ENCODE peak calls at places on chromosomes 3 and 15, in nine cellular contexts. One of them, this sample, is unnamed.

GRCh38 chr15:51878446-51879386 is 49.3 kb downstream of the TMOD3 start:
- DNase-seq in CD8-positive, alpha-beta T cell: no peak
- DNase-seq in upper lobe of right lung: no peak
- DNase-seq in DND-41: no peak
- DNase-seq in lower lobe of right lung: no peak
- DNase-seq in kidney epithelial cell: no peak
- DNase-seq in fibroblast of lung: peak; percentile 67
- DNase-seq in transverse colon: no peak
- DNase-seq in Caco-2: no peak
- DNase-seq in this sample: peak; percentile 42

GRCh38 chr15:39128746-39129145 is 452.1 kb upstream of the THBS1 start:
- DNase-seq in CD8-positive, alpha-beta T cell: no peak
- DNase-seq in DND-41: no peak
- DNase-seq in kidney epithelial cell: no peak
- DNase-seq in Caco-2: no peak
- DNase-seq in lower lobe of right lung: no peak
- DNase-seq in fibroblast of lung: peak; percentile 38
- DNase-seq in transverse colon: no peak
- DNase-seq in upper lobe of right lung: no peak
- DNase-seq in this sample: no peak

GRCh38 chr3:65020233-65020632 is 332.4 kb upstream of the ADAMTS9 start:
- DNase-seq in CD8-positive, alpha-beta T cell: no peak
- DNase-seq in fibroblast of lung: peak; percentile 12
- DNase-seq in transverse colon: no peak
- DNase-seq in kidney epithelial cell: no peak
- DNase-seq in DND-41: no peak
- DNase-seq in Caco-2: no peak
- DNase-seq in lower lobe of right lung: no peak
- DNase-seq in upper lobe of right lung: no peak
- DNase-seq in this sample: no peak

GRCh38 chr3:37770938-37771918 is 90.5 kb upstream of the CTDSPL start:
- DNase-seq in upper lobe of right lung: no peak
- DNase-seq in Caco-2: no peak
- DNase-seq in kidney epithelial cell: no peak
- DNase-seq in lower lobe of right lung: no peak
- DNase-seq in transverse colon: no peak
- DNase-seq in DND-41: no peak
- DNase-seq in CD8-positive, alpha-beta T cell: no peak
- DNase-seq in fibroblast of lung: peak; percentile 54
- DNase-seq in this sample: no peak

GRCh38 chr15:40150163-40150925 is 10.5 kb upstream of the BUB1B start:
- DNase-seq in upper lobe of right lung: no peak
- DNase-seq in DND-41: no peak
- DNase-seq in transverse colon: peak; percentile 15
- DNase-seq in fibroblast of lung: peak; percentile 64
- DNase-seq in kidney epithelial cell: peak; percentile 63
- DNase-seq in CD8-positive, alpha-beta T cell: no peak
- DNase-seq in lower lobe of right lung: no peak
- DNase-seq in Caco-2: no peak
- DNase-seq in this sample: peak; percentile 71

GRCh38 chr3:137990427-137990826 is 19.5 kb upstream of the CLDN18 start:
- DNase-seq in upper lobe of right lung: no peak
- DNase-seq in Caco-2: no peak
- DNase-seq in kidney epithelial cell: no peak
- DNase-seq in CD8-positive, alpha-beta T cell: no peak
- DNase-seq in lower lobe of right lung: no peak
- DNase-seq in transverse colon: no peak
- DNase-seq in DND-41: no peak
- DNase-seq in fibroblast of lung: no peak
- DNase-seq in this sample: no peak

GRCh38 chr15:65372787-65373067 is 5.1 kb downstream of the IGDCC3 start:
- DNase-seq in upper lobe of right lung: no peak
- DNase-seq in fibroblast of lung: no peak
- DNase-seq in Caco-2: no peak
- DNase-seq in CD8-positive, alpha-beta T cell: no peak
- DNase-seq in lower lobe of right lung: no peak
- DNase-seq in transverse colon: no peak
- DNase-seq in DND-41: no peak
- DNase-seq in kidney epithelial cell: no peak
- DNase-seq in this sample: peak; percentile 79

GRCh38 chr3:177056927-177057326 is 140.4 kb downstream of the TBL1XR1 start:
- DNase-seq in transverse colon: no peak
- DNase-seq in DND-41: no peak
- DNase-seq in upper lobe of right lung: no peak
- DNase-seq in fibroblast of lung: no peak
- DNase-seq in Caco-2: no peak
- DNase-seq in CD8-positive, alpha-beta T cell: no peak
- DNase-seq in kidney epithelial cell: no peak
- DNase-seq in lower lobe of right lung: no peak
- DNase-seq in this sample: no peak

GRCh38 chr15:62360286-62360685 is 195.2 kb upstream of the C2CD4B start:
- DNase-seq in DND-41: no peak
- DNase-seq in upper lobe of right lung: no peak
- DNase-seq in CD8-positive, alpha-beta T cell: no peak
- DNase-seq in Caco-2: no peak
- DNase-seq in transverse colon: no peak
- DNase-seq in fibroblast of lung: no peak
- DNase-seq in lower lobe of right lung: no peak
- DNase-seq in kidney epithelial cell: no peak
- DNase-seq in this sample: peak; percentile 14

GRCh38 chr3:26623409-26624208 is 1.0 kb downstream of the LRRC3B start:
- DNase-seq in transverse colon: no peak
- DNase-seq in Caco-2: no peak
- DNase-seq in kidney epithelial cell: no peak
- DNase-seq in fibroblast of lung: no peak
- DNase-seq in CD8-positive, alpha-beta T cell: no peak
- DNase-seq in upper lobe of right lung: no peak
- DNase-seq in lower lobe of right lung: peak; percentile 41
- DNase-seq in DND-41: no peak
- DNase-seq in this sample: no peak

GRCh38 chr3:112653881-112654300 is 12.9 kb upstream of the CCDC80 start:
- DNase-seq in kidney epithelial cell: no peak
- DNase-seq in CD8-positive, alpha-beta T cell: no peak
- DNase-seq in upper lobe of right lung: no peak
- DNase-seq in fibroblast of lung: peak; percentile 96
- DNase-seq in transverse colon: no peak
- DNase-seq in Caco-2: no peak
- DNase-seq in DND-41: no peak
- DNase-seq in lower lobe of right lung: peak; percentile 46
- DNase-seq in this sample: no peak

GRCh38 chr3:71107926-71108325 is 475.6 kb downstream of the FOXP1 start:
- DNase-seq in transverse colon: no peak
- DNase-seq in lower lobe of right lung: no peak
- DNase-seq in CD8-positive, alpha-beta T cell: no peak
- DNase-seq in kidney epithelial cell: no peak
- DNase-seq in fibroblast of lung: peak; percentile 70
- DNase-seq in Caco-2: no peak
- DNase-seq in upper lobe of right lung: no peak
- DNase-seq in DND-41: no peak
- DNase-seq in this sample: no peak

GRCh38 chr3:122005033-122005565 is 16.9 kb downstream of the ILDR1 start:
- DNase-seq in lower lobe of right lung: no peak
- DNase-seq in transverse colon: peak; percentile 26
- DNase-seq in upper lobe of right lung: no peak
- DNase-seq in Caco-2: no peak
- DNase-seq in DND-41: no peak
- DNase-seq in CD8-positive, alpha-beta T cell: no peak
- DNase-seq in fibroblast of lung: no peak
- DNase-seq in kidney epithelial cell: no peak
- DNase-seq in this sample: no peak

GRCh38 chr15:81809543-81809942 is 236.3 kb downstream of the MEX3B start:
- DNase-seq in kidney epithelial cell: no peak
- DNase-seq in DND-41: peak; percentile 25
- DNase-seq in Caco-2: peak; percentile 1
- DNase-seq in lower lobe of right lung: no peak
- DNase-seq in transverse colon: no peak
- DNase-seq in fibroblast of lung: no peak
- DNase-seq in upper lobe of right lung: no peak
- DNase-seq in CD8-positive, alpha-beta T cell: no peak
- DNase-seq in this sample: peak; percentile 73

GRCh38 chr15:44064706-44065105 is 130.4 kb downstream of the FRMD5 start:
- DNase-seq in upper lobe of right lung: no peak
- DNase-seq in Caco-2: no peak
- DNase-seq in fibroblast of lung: no peak
- DNase-seq in CD8-positive, alpha-beta T cell: no peak
- DNase-seq in DND-41: no peak
- DNase-seq in transverse colon: no peak
- DNase-seq in lower lobe of right lung: no peak
- DNase-seq in kidney epithelial cell: no peak
- DNase-seq in this sample: no peak

DNA sequence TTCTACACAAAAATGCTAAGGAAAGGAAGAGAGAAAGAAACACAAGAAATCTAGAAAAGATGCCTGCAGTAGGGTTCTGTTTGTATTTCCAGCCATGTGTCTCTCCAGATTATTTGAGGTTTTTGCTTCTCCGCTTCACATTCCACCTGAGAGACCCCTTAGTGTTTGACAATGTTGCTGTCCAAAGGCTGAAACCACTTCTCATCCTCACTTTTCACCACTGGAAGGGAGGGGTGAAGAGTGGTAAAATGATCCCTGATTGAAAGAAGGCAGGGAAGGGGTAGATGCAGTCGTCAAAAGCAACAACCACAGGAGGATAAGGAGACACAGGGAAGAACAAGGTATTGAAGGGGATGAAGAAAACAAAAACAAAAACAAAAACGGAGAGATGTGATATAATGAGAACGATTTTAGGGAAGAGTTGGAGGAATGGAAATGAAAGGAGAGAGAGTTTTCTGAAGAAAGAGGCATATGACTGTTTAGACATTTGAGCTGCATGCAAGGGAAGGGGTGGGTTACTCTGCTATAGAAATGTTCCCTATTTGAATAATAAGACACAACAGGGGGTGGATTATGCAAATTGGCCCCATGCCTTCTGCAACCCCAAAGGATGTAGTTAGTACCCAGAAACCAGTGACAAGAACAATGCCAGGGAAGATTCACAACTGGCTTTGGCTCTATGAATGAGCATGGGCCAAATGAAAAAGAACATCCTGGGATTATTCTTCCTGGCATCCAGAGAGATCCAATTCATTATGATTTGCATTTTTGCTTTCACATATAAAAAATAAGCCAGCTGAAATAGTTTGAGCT is 235.9 kb downstream of the GAP43 start:
- DNase-seq in DND-41: no peak
- DNase-seq in Caco-2: no peak
- DNase-seq in CD8-positive, alpha-beta T cell: no peak
- DNase-seq in kidney epithelial cell: no peak
- DNase-seq in transverse colon: no peak
- DNase-seq in lower lobe of right lung: no peak
- DNase-seq in upper lobe of right lung: no peak
- DNase-seq in fibroblast of lung: no peak
- DNase-seq in this sample: peak; percentile 99
- H3K27me3 ChIP-seq in DND-41: no peaks in the 10 kb centered on the region
- H3K27me3 ChIP-seq in Caco-2: no peaks in the 10 kb centered on the region
- H3K27me3 ChIP-seq in CD8-positive, alpha-beta T cell: no peaks in the 10 kb centered on the region
- H3K27me3 ChIP-seq in kidney epithelial cell: no peaks in the 10 kb centered on the region
- H3K27me3 ChIP-seq in transverse colon: no peaks in the 10 kb centered on the region
- H3K27me3 ChIP-seq in lower lobe of right lung: no peaks in the 10 kb centered on the region
- H3K27me3 ChIP-seq in upper lobe of right lung: no peaks in the 10 kb centered on the region
- H3K27me3 ChIP-seq in fibroblast of lung: no peaks in the 10 kb centered on the region
- H3K27me3 ChIP-seq in this sample: no peaks in the 10 kb centered on the region

DNA sequence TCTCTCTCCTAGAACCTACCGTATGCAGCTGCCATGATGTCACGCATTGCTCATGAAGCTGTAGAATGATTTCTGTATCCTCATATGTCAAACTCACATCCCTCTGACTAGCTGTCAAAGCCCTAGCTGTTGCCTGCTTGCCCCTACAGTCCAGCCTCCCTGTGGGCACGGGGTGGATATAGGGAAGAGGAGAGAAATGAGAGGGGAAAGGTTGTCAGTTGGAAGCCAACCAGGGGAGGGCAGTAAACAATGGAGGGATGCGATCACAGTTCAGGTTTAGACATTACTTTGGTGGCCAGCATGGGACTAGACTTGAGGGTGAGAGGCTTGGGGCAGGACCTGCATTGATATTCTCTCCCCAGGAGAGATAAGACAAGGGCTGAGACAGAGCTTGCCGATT is 1.7 kb upstream of the HDGFL3 start:
- DNase-seq in transverse colon: no peak
- DNase-seq in DND-41: no peak
- DNase-seq in fibroblast of lung: no peak
- DNase-seq in CD8-positive, alpha-beta T cell: no peak
- DNase-seq in kidney epithelial cell: no peak
- DNase-seq in upper lobe of right lung: no peak
- DNase-seq in Caco-2: no peak
- DNase-seq in lower lobe of right lung: no peak
- DNase-seq in this sample: peak; percentile 11
- H3K27me3 ChIP-seq in transverse colon: peaks cover 12% of the 10 kb centered on the region
- H3K27me3 ChIP-seq in DND-41: no peaks in the 10 kb centered on the region
- H3K27me3 ChIP-seq in fibroblast of lung: no peaks in the 10 kb centered on the region
- H3K27me3 ChIP-seq in CD8-positive, alpha-beta T cell: peaks cover 16% of the 10 kb centered on the region
- H3K27me3 ChIP-seq in kidney epithelial cell: no peaks in the 10 kb centered on the region
- H3K27me3 ChIP-seq in upper lobe of right lung: peaks cover 5% of the 10 kb centered on the region
- H3K27me3 ChIP-seq in Caco-2: no peaks in the 10 kb centered on the region
- H3K27me3 ChIP-seq in lower lobe of right lung: no peaks in the 10 kb centered on the region
- H3K27me3 ChIP-seq in this sample: peaks cover 5% of the 10 kb centered on the region

GRCh38 chr15:73750441-73750840 is 2.7 kb downstream of the INSYN1 start:
- DNase-seq in CD8-positive, alpha-beta T cell: no peak
- DNase-seq in upper lobe of right lung: no peak
- DNase-seq in lower lobe of right lung: no peak
- DNase-seq in Caco-2: no peak
- DNase-seq in transverse colon: no peak
- DNase-seq in DND-41: no peak
- DNase-seq in fibroblast of lung: no peak
- DNase-seq in kidney epithelial cell: no peak
- DNase-seq in this sample: no peak
- H3K27me3 ChIP-seq in CD8-positive, alpha-beta T cell: no peaks in the 10 kb centered on the region
- H3K27me3 ChIP-seq in upper lobe of right lung: peaks cover 21% of the 10 kb centered on the region
- H3K27me3 ChIP-seq in lower lobe of right lung: peaks cover 43% of the 10 kb centered on the region
- H3K27me3 ChIP-seq in Caco-2: no peaks in the 10 kb centered on the region
- H3K27me3 ChIP-seq in transverse colon: peaks cover 42% of the 10 kb centered on the region
- H3K27me3 ChIP-seq in DND-41: no peaks in the 10 kb centered on the region
- H3K27me3 ChIP-seq in fibroblast of lung: peaks cover 20% of the 10 kb centered on the region
- H3K27me3 ChIP-seq in kidney epithelial cell: peaks cover 63% of the 10 kb centered on the region
- H3K27me3 ChIP-seq in this sample: peaks cover 9% of the 10 kb centered on the region

GRCh38 chr15:59764775-59765174 is 75.7 kb upstream of the BNIP2 start:
- DNase-seq in CD8-positive, alpha-beta T cell: no peak
- DNase-seq in transverse colon: no peak
- DNase-seq in DND-41: no peak
- DNase-seq in upper lobe of right lung: no peak
- DNase-seq in fibroblast of lung: no peak
- DNase-seq in lower lobe of right lung: no peak
- DNase-seq in kidney epithelial cell: no peak
- DNase-seq in Caco-2: no peak
- DNase-seq in this sample: peak; percentile 14
- H3K27me3 ChIP-seq in CD8-positive, alpha-beta T cell: no peaks in the 10 kb centered on the region
- H3K27me3 ChIP-seq in transverse colon: peaks cover 34% of the 10 kb centered on the region
- H3K27me3 ChIP-seq in DND-41: peaks cover 3% of the 10 kb centered on the region
- H3K27me3 ChIP-seq in upper lobe of right lung: peaks cover 15% of the 10 kb centered on the region
- H3K27me3 ChIP-seq in fibroblast of lung: no peaks in the 10 kb centered on the region
- H3K27me3 ChIP-seq in lower lobe of right lung: peaks cover 8% of the 10 kb centered on the region
- H3K27me3 ChIP-seq in kidney epithelial cell: no peaks in the 10 kb centered on the region
- H3K27me3 ChIP-seq in Caco-2: no peaks in the 10 kb centered on the region
- H3K27me3 ChIP-seq in this sample: peaks cover 42% of the 10 kb centered on the region